ENCODE peak calls at places on chromosome 12, in five cellular contexts. P is CD4-positive, CD25-positive, alpha-beta regulatory T cell; N is effector memory CD4-positive, alpha-beta T cell; J is keratinocyte; Z is GM23248. C is an unnamed sample. For H3K9me3, the result is how much of the 10 kb centered on the place peaks cover.

GRCh38 chr12:3168775-3169221 is 91.6 kb downstream of the TSPAN9 start:
- DNase-seq in P (no peak), N (no peak), J (peak), Z (peak), C (peak)

GRCh38 chr12:10590976-10591375 is 22.4 kb downstream of the MAGOHB start:
- DNase-seq in P (no peak), N (no peak), J (no peak), Z (no peak), C (no peak)

GRCh38 chr12:44816446-44817017 is 59.6 kb downstream of the NELL2 start:
- DNase-seq in P (no peak), N (no peak), J (no peak), Z (no peak), C (no peak)

GRCh38 chr12:52130695-52131094 is 51.2 kb downstream of the SMIM41 start:
- DNase-seq in P (no peak), N (no peak), J (no peak), Z (no peak), C (peak)

GRCh38 chr12:13193403-13194100 is 3.0 kb upstream of the EMP1 start:
- DNase-seq in P (no peak), N (no peak), J (no peak), Z (peak), C (no peak)

GRCh38 chr12:15838986-15839385 is 43.2 kb upstream of the STRAP start:
- DNase-seq in P (no peak), N (no peak), J (no peak), Z (no peak), C (no peak)

GRCh38 chr12:40106655-40107054 is 774 bp upstream of the SLC2A13 start:
- DNase-seq in P (no peak), N (no peak), J (no peak), Z (no peak), C (no peak)

GRCh38 chr12:19752712-19753111 is 313.4 kb downstream of the AEBP2 start:
- DNase-seq in P (no peak), N (no peak), J (no peak), Z (peak), C (no peak)

GRCh38 chr12:6097384-6097783 is 27.1 kb downstream of the VWF start:
- DNase-seq in P (no peak), N (no peak), J (no peak), Z (peak), C (peak)

GRCh38 chr12:63075376-63076000 is 75.5 kb downstream of the AVPR1A start:
- DNase-seq in P (no peak), N (no peak), J (no peak), Z (no peak), C (no peak)

GRCh38 chr12:50017047-50017446 is 8.2 kb downstream of the RACGAP1 start:
- DNase-seq in P (no peak), N (no peak), J (no peak), Z (peak), C (peak)

GRCh38 chr12:102535306-102535705 is 54.9 kb upstream of the IGF1 start:
- DNase-seq in P (no peak), N (no peak), J (no peak), Z (no peak), C (no peak)

GRCh38 chr12:112837629-112838191 is 46.2 kb downstream of the RPH3A start:
- DNase-seq in P (no peak), N (no peak), J (peak), Z (peak), C (no peak)

GRCh38 chr12:107200394-107200793 is 107.0 kb upstream of the CRY1 start:
- DNase-seq in P (no peak), N (no peak), J (peak), Z (peak), C (peak)

GRCh38 chr12:47752552-47752951 is 6.1 kb downstream of the RAPGEF3 start:
- DNase-seq in P (no peak), N (no peak), J (peak), Z (peak), C (peak)

GRCh38 chr12:10709808-10710207 is 13.3 kb downstream of the YBX3 start:
- DNase-seq in P (no peak), N (no peak), J (no peak), Z (no peak), C (no peak)

GRCh38 chr12:124952801-124953200 is 36.1 kb downstream of the DHX37 start:
- DNase-seq in P (no peak), N (no peak), J (no peak), Z (no peak), C (no peak)

GRCh38 chr12:124641591-124641990 is 74.2 kb upstream of the NCOR2 start:
- DNase-seq in P (no peak), N (no peak), J (no peak), Z (no peak), C (no peak)

GRCh38 chr12:53334822-53335221 is 1.3 kb downstream of the SP7 start:
- DNase-seq in P (no peak), N (no peak), J (no peak), Z (no peak), C (no peak)

GRCh38 chr12:13390381-13390856 is 193.9 kb downstream of the EMP1 start:
- DNase-seq in P (no peak), N (no peak), J (peak), Z (peak), C (peak)

GRCh38 chr12:2697057-2697456 is 97.7 kb upstream of the FKBP4 start:
- DNase-seq in P (no peak), N (no peak), J (no peak), Z (no peak), C (no peak)

GRCh38 chr12:122951406-122951805 is 14.9 kb downstream of the ABCB9 start:
- DNase-seq in P (no peak), N (no peak), J (no peak), Z (peak), C (peak)

GRCh38 chr12:132951649-132952048 is 4.5 kb downstream of the ZNF605 start:
- DNase-seq in P (no peak), N (no peak), J (no peak), Z (no peak), C (no peak)
- H3K9me3 ChIP-seq in P (under half), N (under half), J (under half), Z (under half), C (under half)

GRCh38 chr12:92136021-92136735 is 9.5 kb downstream of the BTG1 start:
- DNase-seq in P (no peak), N (no peak), J (no peak), Z (no peak), C (no peak)

GRCh38 chr12:92133166-92133565 is 12.5 kb downstream of the BTG1 start:
- DNase-seq in P (no peak), N (no peak), J (no peak), Z (no peak), C (no peak)

GRCh38 chr12:92133795-92134637 is 11.6 kb downstream of the BTG1 start:
- DNase-seq in P (no peak), N (no peak), J (no peak), Z (no peak), C (no peak)

GRCh38 chr12:92136883-92137582 is 8.6 kb downstream of the BTG1 start:
- DNase-seq in P (peak), N (no peak), J (peak), Z (peak), C (no peak)

DNA sequence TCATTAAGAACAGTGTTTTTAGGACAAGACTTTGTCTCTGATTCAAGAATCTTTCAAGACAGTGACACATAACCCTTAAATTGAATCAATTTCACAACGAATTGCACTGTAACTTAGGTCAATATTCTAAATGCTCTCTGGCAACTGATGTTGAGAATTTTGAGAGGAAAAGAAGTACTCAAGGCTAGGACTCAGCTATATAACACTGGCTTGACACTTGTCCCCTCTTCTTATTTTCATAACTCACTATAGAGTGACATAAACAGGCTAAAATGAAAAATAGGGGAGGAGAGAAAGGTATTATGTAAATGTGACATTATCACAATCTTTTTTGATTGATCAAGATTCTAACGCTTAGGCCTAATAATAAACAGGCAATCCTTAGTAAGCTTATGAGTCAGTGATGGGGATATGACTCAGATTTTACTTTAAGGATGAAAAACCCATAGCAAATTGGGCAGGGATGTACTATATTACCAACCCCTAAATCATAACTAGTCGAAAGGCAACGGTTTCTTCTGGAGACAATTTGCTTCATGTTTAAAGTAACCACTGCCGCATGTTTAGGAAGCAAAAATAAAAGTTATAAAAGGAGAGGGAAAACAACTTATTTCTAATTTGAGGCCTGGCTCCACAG is 10.9 kb downstream of the BTG1 start:
- DNase-seq in P (peak), N (no peak), J (no peak), Z (peak), C (no peak)
- H3K4me3 ChIP-seq in P (peak), N (peak), J (no peak), Z (peak), C (no peak)

DNA sequence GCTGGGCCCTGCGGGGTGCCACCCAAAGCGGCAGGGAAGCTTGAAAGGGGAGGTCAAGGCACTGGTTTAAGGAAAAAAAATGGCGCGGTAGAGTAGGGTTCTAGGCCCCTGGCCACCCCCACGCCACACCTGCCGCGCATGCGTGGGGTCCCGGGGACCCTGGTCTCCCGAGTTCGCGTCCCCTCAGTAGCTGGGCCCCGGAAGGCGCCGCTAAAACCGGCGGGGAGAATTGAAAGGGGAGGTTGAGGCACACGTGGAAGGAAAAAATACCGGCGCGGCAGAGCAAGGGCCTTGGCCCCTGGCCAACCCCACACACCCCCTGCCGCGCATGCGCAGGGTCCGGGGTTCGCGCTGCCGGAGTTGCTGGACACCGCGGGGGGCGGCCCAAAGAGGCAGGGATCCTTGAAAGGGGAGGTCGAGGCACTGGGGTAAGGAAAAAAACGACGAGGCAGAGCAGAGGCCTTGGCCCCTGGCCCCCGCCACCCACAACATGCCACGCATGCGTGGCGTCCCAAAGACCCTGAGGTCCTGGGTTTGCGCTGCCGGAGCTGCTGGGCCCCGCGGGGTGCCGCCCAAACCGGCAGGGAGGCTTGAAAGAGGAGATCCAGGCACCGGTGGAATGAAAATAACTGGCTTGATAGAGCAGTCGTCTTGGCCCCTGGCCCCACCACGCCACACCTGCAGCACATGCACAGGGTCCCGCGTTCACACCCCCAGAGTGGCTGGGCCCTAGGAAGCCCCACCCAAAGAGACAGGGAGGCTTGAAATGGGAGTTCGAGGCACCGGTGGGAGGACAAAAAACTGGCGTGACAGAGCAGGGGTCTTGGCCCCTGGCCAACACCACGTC is 314.5 kb downstream of the ALG10 start:
- DNase-seq in P (no peak), N (no peak), J (no peak), Z (no peak), C (no peak)
- H3K9me3 ChIP-seq in P (under half), N (under half), J (under half), Z (under half), C (under half)

GRCh38 chr12:27779416-27779815 is 617 bp upstream of the KLHL42 start:
- DNase-seq in P (peak), N (no peak), J (no peak), Z (peak), C (peak)

GRCh38 chr12:27780612-27781408 is 774 bp upstream of the MANSC4 start:
- DNase-seq in P (peak), N (peak), J (peak), Z (peak), C (peak)

GRCh38 chr12:27781680-27782079 is 1.6 kb upstream of the MANSC4 start:
- DNase-seq in P (no peak), N (no peak), J (no peak), Z (no peak), C (no peak)

GRCh38 chr12:27779837-27780611 is at the start of the genes KLHL42 and MANSC4:
- DNase-seq in P (peak), N (peak), J (no peak), Z (peak), C (peak)

DNA sequence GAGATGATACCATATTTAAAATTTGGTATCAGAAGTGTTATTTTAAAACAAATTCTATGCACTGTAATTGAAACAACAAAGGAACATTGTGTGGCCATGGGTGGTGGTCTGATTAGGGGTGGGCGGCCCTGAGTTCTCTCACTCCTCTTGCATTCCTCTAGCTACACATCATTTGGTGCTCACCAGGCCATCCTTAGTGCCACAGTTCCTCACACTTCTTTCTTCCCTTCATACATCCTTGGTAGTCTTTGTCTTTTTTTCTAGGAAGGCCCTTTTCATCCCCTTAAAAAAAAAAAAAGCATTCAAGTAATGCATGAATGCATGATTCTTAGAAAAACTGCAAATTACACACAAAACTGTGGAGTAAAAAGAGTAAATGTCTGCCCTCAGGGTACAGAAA is 2.4 kb upstream of the MANSC4 start:
- DNase-seq in P (no peak), N (no peak), J (no peak), Z (peak), C (no peak)
- H3K4me3 ChIP-seq in P (peak), N (no peak), J (peak), Z (peak), C (no peak)

GRCh38 chr12:131008461-131009270 is 55.0 kb downstream of the ADGRD1 start:
- DNase-seq in P (no peak), N (no peak), J (no peak), Z (no peak), C (no peak)
- H3K9me3 ChIP-seq in P (under half), N (under half), J (under half), Z (under half), C (under half)

DNA sequence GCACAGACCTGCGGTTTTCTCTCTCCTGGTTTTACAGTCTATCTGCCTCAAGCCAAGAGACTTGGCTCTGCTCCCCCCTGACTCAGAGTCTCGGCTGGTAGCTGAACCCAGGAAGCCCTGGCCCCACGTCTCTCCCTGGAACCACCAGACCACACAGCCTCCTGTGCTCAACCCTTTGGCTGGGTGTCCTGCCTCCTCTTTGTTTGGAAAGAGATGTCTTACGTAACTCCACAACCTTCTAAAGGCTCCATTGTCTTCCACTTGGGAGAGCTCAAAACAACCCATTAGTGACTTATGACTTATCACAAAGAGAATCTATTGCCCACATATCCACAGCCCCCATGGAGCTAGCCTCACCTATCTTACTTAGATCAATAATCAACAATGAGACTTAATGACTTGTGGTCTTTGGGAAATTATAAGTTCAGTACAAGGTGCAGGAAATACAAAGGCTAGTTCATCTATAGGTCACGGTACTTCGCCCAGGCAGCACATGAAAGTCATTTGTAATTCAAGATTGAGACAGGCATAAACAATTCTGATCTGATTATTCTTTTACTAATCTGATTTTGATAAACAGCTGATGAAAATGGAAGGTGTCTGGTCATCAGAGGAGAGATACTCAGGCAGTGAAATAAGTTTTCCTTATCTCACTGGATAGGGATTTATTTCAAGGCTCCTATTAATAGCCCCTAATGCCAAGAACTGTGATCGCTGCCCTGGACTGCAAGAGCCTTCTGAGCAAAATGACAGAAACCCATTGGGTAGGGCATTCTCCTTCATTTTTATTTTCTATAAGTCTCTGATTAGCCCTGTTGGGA is 44.3 kb downstream of the SSPN start:
- DNase-seq in P (no peak), N (no peak), J (peak), Z (peak), C (peak)
- H3K4me3 ChIP-seq in P (no peak), N (no peak), J (peak), Z (no peak), C (no peak)

GRCh38 chr12:126156806-126157574 is 1091.8 kb downstream of the AACS start:
- DNase-seq in P (no peak), N (no peak), J (no peak), Z (no peak), C (peak)

GRCh38 chr12:126157575-126157966 is 1092.3 kb downstream of the AACS start:
- DNase-seq in P (no peak), N (no peak), J (no peak), Z (no peak), C (no peak)

GRCh38 chr12:126163984-126164383 is 1098.7 kb downstream of the AACS start:
- DNase-seq in P (no peak), N (no peak), J (no peak), Z (no peak), C (no peak)

GRCh38 chr12:126159139-126159538 is 1093.9 kb downstream of the AACS start:
- DNase-seq in P (no peak), N (no peak), J (no peak), Z (no peak), C (no peak)

GRCh38 chr12:126160912-126161311 is 1095.7 kb downstream of the AACS start:
- DNase-seq in P (no peak), N (no peak), J (no peak), Z (no peak), C (no peak)
- H3K9me3 ChIP-seq in P (under half), N (under half), J (under half), Z (under half), C (under half)

C was measured in MG63.